ENCODE peak calls at places on chromosomes 7 and 10, in six cellular contexts. R, M, P, E, K and X are unnamed samples.

GRCh38 chr10:13916384-13916947 is 329.7 kb downstream of the PRPF18 start:
- DNase-seq in R (no peak), M (no peak), P (no peak), E (no peak), K (no peak), X (no peak)

GRCh38 chr10:34816067-34817002 is 1.2 kb upstream of the PARD3 start:
- DNase-seq in R (no peak), M (peak), P (no peak), E (no peak), K (no peak), X (peak)

GRCh38 chr7:55970561-55970960 is 6.2 kb downstream of the NIPSNAP2 start:
- DNase-seq in R (no peak), M (no peak), P (no peak), E (no peak), K (no peak), X (no peak)

GRCh38 chr7:38751416-38751815 is 120.2 kb upstream of the AMPH start:
- DNase-seq in R (no peak), M (no peak), P (no peak), E (no peak), K (peak), X (peak)

GRCh38 chr10:132422169-132422691 is 25.2 kb downstream of the PWWP2B start:
- DNase-seq in R (no peak), M (no peak), P (no peak), E (no peak), K (no peak), X (no peak)

GRCh38 chr7:46930336-46930735 is 651.6 kb downstream of the TNS3 start:
- DNase-seq in R (no peak), M (no peak), P (no peak), E (no peak), K (peak), X (peak)

GRCh38 chr10:69123306-69123746 is 652 bp upstream of the VPS26A start:
- DNase-seq in R (peak), M (peak), P (no peak), E (no peak), K (no peak), X (peak)

GRCh38 chr10:71790749-71791440 is 17.6 kb upstream of the VSIR start:
- DNase-seq in R (no peak), M (no peak), P (no peak), E (no peak), K (no peak), X (no peak)

GRCh38 chr10:4725917-4726606 is 99.9 kb upstream of the AKR1E2 start:
- DNase-seq in R (no peak), M (no peak), P (no peak), E (no peak), K (peak), X (peak)